ENCODE peak calls at places on chromosomes 7 and 10, in four cellular contexts. R is HepG2, L is GM12878, C is K562. D is an unnamed sample.

GRCh38 chr10:43396061-43396927 is 12.7 kb downstream of the HNRNPF start:
- DNase-seq in R (peak), L (no peak), C (peak), D (peak)

GRCh38 chr7:4700577-4701235 is 18.6 kb downstream of the FOXK1 start:
- DNase-seq in R (no peak), L (no peak), C (no peak), D (peak)

GRCh38 chr10:3698312-3698711 is 86.7 kb downstream of the KLF6 start:
- DNase-seq in R (no peak), L (no peak), C (no peak), D (no peak)

GRCh38 chr10:58335306-58336005 is 650 bp downstream of the UBE2D1 start:
- DNase-seq in R (peak), L (no peak), C (peak), D (peak)

GRCh38 chr7:157043745-157044144 is 33.3 kb upstream of the MNX1 start:
- DNase-seq in R (no peak), L (no peak), C (peak), D (no peak)

GRCh38 chr7:75961194-75961593 is 33.2 kb downstream of the TMEM120A start:
- DNase-seq in R (no peak), L (no peak), C (no peak), D (peak)

GRCh38 chr10:60729106-60729505 is 49.2 kb upstream of the CDK1 start:
- DNase-seq in R (no peak), L (no peak), C (no peak), D (no peak)

GRCh38 chr10:125812128-125812527 is 10.9 kb downstream of the UROS start:
- DNase-seq in R (no peak), L (no peak), C (no peak), D (no peak)

GRCh38 chr7:27283558-27283957 is 41.0 kb downstream of the EVX1 start:
- DNase-seq in R (no peak), L (no peak), C (no peak), D (no peak)

GRCh38 chr10:19347592-19347991 is 299.0 kb downstream of the MALRD1 start:
- DNase-seq in R (peak), L (no peak), C (no peak), D (no peak)

GRCh38 chr10:77819210-77820140 is 107.1 kb downstream of the DLG5 start:
- DNase-seq in R (no peak), L (no peak), C (no peak), D (no peak)

GRCh38 chr7:71846160-71846559 is 566.0 kb downstream of the CALN1 start:
- DNase-seq in R (no peak), L (no peak), C (no peak), D (peak)

GRCh38 chr10:102327002-102327401 is 68.5 kb upstream of the NFKB2 start:
- DNase-seq in R (no peak), L (no peak), C (no peak), D (no peak)

GRCh38 chr10:102326031-102326430 is 69.5 kb upstream of the NFKB2 start:
- DNase-seq in R (no peak), L (no peak), C (no peak), D (no peak)

GRCh38 chr10:102324061-102324460 is 71.4 kb upstream of the NFKB2 start:
- DNase-seq in R (no peak), L (no peak), C (no peak), D (no peak)

GRCh38 chr10:102327641-102328040 is 67.9 kb upstream of the NFKB2 start:
- DNase-seq in R (peak), L (no peak), C (no peak), D (no peak)

DNA sequence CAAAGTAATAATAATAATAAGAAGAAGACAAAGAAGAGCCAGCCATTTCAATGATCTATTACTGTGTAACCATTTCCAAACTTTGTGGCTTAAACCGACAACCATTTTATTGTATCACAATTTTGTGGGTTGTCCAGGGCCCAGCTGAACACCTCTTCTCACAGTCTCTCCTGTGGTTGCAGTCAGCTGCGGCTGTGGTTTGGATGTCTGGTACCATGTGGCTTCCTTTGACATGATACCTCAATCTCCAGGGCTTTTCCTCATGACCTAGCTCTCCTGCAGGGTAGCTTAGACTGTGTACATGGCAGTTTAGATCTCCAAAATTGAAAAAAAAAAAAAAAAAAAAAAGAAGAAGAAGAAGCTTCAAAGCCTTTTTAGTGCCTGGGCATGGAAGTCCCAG is 72.6 kb upstream of the NFKB2 start:
- DNase-seq in R (no peak), L (no peak), C (no peak), D (no peak)
- TF ChIP-seq ATF2 in R (no peak), L (no peak), C (no peak), D (no peak)

DNA sequence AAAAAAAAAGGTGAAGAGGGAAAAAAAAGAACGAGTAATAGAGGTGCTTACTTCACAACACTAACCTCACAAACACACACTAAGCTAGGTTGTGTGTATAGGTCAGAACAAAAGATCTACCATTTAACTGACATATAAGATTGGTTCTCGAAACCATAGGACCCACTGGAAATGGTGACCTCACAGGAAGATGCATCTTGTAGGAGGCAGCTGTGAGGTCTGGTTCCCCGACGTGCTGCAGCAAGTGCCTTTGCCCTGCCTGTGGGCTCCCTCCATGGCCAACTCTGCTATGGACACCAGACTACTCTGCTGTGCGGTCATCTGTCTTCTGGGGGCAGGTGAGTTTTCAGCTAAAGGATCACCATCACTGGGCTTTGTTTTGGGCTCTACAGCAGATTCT is 133.8 kb upstream of the PRSS1 start:
- DNase-seq in R (no peak), L (no peak), C (no peak), D (no peak)
- TF ChIP-seq ESRRA in R (no peak), L (no peak), C (no peak), D (no peak)

GRCh38 chr10:64733980-64734379 is 1212.8 kb downstream of the REEP3 start:
- DNase-seq in R (peak), L (no peak), C (no peak), D (peak)
- TF ChIP-seq ATF2 in R (no peak), L (no peak), C (no peak), D (no peak)

DNA sequence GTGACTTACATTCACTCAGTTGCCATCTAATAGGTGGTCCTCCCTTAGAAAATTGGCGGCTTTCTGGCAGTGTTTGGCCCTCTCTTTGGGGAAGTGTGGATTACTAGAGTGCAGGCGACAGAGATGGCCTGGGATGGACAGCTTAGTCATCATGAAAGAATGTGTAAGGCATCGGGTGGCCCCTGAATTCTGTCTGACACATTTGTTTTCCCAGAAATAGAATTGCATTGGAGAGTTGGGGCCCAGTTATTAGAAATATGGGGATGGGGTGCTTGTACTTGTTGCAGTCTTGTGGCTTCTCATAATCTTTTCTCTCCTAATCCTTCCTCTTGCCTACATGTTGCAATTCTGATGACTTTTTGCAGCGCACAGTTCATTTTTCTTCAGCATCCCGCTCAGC is 13.8 kb downstream of the TCF7L2 start:
- DNase-seq in R (no peak), L (no peak), C (peak), D (no peak)
- TF ChIP-seq ESRRA in R (no peak), L (no peak), C (no peak), D (no peak)

DNA sequence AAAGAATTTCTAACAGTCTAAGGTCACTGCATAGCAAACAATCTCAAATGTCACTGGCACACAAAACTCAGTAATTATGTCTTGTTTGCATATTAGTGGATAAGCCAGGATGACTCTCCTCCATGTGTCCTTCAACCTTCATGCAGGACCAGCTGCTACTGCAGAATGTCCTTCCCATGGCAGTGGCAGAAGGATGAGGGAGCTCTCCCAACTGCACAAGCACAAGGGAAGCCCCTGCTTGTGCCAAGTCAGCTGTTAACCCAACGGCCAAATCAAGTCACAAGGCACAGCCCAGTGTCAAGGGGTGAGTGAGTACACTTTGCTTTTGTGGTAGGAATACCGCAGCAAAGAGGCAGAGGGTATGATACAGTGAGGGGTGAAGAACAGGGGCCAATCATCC is 59.3 kb upstream of the VWC2 start:
- DNase-seq in R (no peak), L (no peak), C (no peak), D (no peak)
- TF ChIP-seq ATF2 in R (no peak), L (no peak), C (no peak), D (no peak)

GRCh38 chr7:23622469-23622868 is 25.3 kb downstream of the CCDC126 start:
- DNase-seq in R (peak), L (no peak), C (no peak), D (no peak)
- TF ChIP-seq ESRRA in R (no peak), L (no peak), C (no peak), D (no peak)